ENCODE peak calls at places on chromosomes 13 and 19, in five cellular contexts. X is stimulated activated CD4-positive, alpha-beta T cell treated with anti-CD3 and anti-CD28 coated beads, Interleukin-1b, Interleukin-23, amount 100 ng/mL, for 1 hour; C is hippocampal formation; S is T-helper 22 cell; H is CD8-positive, alpha-beta T cell. A is an unnamed sample.

GRCh38 chr19:56350416-56351045 is 35.9 kb upstream of the ZSCAN5A start:
- DNase-seq in X (peak; percentile 17), H (peak; percentile 60), C (no peak), S (no peak), A (no peak)

GRCh38 chr13:97849305-97849704 is 104.2 kb upstream of the IPO5 start:
- DNase-seq in C (no peak), H (no peak), S (no peak), X (no peak), A (no peak)

GRCh38 chr19:46620716-46621115 is 4.2 kb downstream of the PTGIR start:
- DNase-seq in S (no peak), H (no peak), X (no peak), C (no peak), A (no peak)

GRCh38 chr13:94859812-94860210 is 147.5 kb upstream of the SOX21 start:
- DNase-seq in H (no peak), C (no peak), S (no peak), X (no peak), A (no peak)

GRCh38 chr19:6417713-6418561 is 6.7 kb downstream of the KHSRP start:
- DNase-seq in C (peak; percentile 5), H (no peak), X (no peak), S (no peak), A (no peak)

GRCh38 chr13:113338451-113338850 is 25.5 kb downstream of the GRTP1 start:
- DNase-seq in S (no peak), C (no peak), H (no peak), X (no peak), A (no peak)

GRCh38 chr19:23772668-23773063 is 14.0 kb upstream of the ZNF681 start:
- DNase-seq in S (no peak), X (no peak), C (no peak), H (no peak), A (no peak)

GRCh38 chr19:34319785-34320184 is 45.2 kb upstream of the GPI start:
- DNase-seq in C (no peak), X (no peak), S (no peak), H (no peak), A (peak; percentile 77)

GRCh38 chr13:40626566-40626965 is 39.9 kb downstream of the FOXO1 start:
- DNase-seq in H (no peak), X (no peak), S (no peak), C (peak; percentile 26), A (no peak)

GRCh38 chr13:87887459-87888123 is 216.4 kb downstream of the SLITRK5 start:
- DNase-seq in H (no peak), S (no peak), C (no peak), X (no peak), A (no peak)

GRCh38 chr19:56348289-56348877 is 33.7 kb upstream of the ZSCAN5A start:
- DNase-seq in C (no peak), S (no peak), H (no peak), X (no peak), A (no peak)

GRCh38 chr13:26500618-26501320 is 56.7 kb upstream of the WASF3 start:
- DNase-seq in X (no peak), C (no peak), S (no peak), H (no peak), A (no peak)

GRCh38 chr13:111916201-111916600 is 150.7 kb upstream of the SOX1 start:
- DNase-seq in X (no peak), C (no peak), H (peak; percentile 11), S (no peak), A (no peak)

GRCh38 chr19:41774515-41774980 is 19.2 kb downstream of the CEACAM6 start:
- DNase-seq in S (peak; percentile 26), H (peak; percentile 51), X (no peak), C (no peak), A (peak; percentile 10)

GRCh38 chr13:38590796-38591507 is 95.9 kb upstream of the FREM2 start:
- DNase-seq in H (no peak), C (no peak), X (no peak), S (no peak), A (no peak)

GRCh38 chr13:98446234-98446621 is 130.7 kb downstream of the STK24 start:
- DNase-seq in X (no peak), S (no peak), C (no peak), H (no peak), A (no peak)

GRCh38 chr19:4267101-4267900 is 11.8 kb upstream of the SHD start:
- DNase-seq in H (peak; percentile 76), S (no peak), C (no peak), X (peak; percentile 52), A (no peak)

A was measured in kidney epithelial cell.